ENCODE peak calls at places on chromosomes 11 and 22, in five cellular contexts. A is stimulated activated CD4-positive, alpha-beta T cell treated with anti-CD3 and anti-CD28 coated beads, Interleukin-12 subunit alpha, Interleukin-12 subunit beta, amount 100 ng/mL, for 24 hours; B is naive thymus-derived CD8-positive, alpha-beta T cell; P is Calu3; U is IMR-90. H is an unnamed sample.

GRCh38 chr11:70608568-70609314 is 210.4 kb downstream of the CTTN start:
- DNase-seq in A (no peak), B (no peak), P (no peak), U (peak; percentile 49), H (no peak)

GRCh38 chr11:105719073-105719846 is 109.4 kb downstream of the GRIA4 start:
- DNase-seq in P (peak; percentile 3), A (no peak), U (peak; percentile 92), B (no peak), H (peak; percentile 88)

GRCh38 chr22:26479792-26480610 is 3.6 kb downstream of the HPS4 start:
- DNase-seq in A (no peak), P (no peak), U (no peak), B (no peak), H (no peak)

GRCh38 chr11:86548278-86548917 is 124.0 kb downstream of the ME3 start:
- DNase-seq in A (no peak), P (no peak), U (peak; percentile 80), B (no peak), H (no peak)

GRCh38 chr11:95228081-95228859 is 2.7 kb downstream of the SESN3 start:
- DNase-seq in P (no peak), U (no peak), B (no peak), A (no peak), H (no peak)

GRCh38 chr11:46270707-46271106 is 6.8 kb upstream of the CREB3L1 start:
- DNase-seq in A (no peak), P (no peak), U (no peak), B (no peak), H (no peak)

GRCh38 chr11:133942594-133942993 is 14.2 kb downstream of the IGSF9B start:
- DNase-seq in A (no peak), U (no peak), B (no peak), P (no peak), H (no peak)

GRCh38 chr11:45304992-45305335 is 18.8 kb upstream of the SYT13 start:
- DNase-seq in A (no peak), P (no peak), B (no peak), U (no peak), H (no peak)

GRCh38 chr22:47043835-47044721 is 281.6 kb downstream of the TBC1D22A start:
- DNase-seq in U (peak; percentile 54), A (no peak), B (no peak), P (no peak), H (peak; percentile 28)

GRCh38 chr11:41334007-41334933 is 125.2 kb downstream of the LRRC4C start:
- DNase-seq in B (no peak), P (no peak), U (no peak), A (no peak), H (no peak)

GRCh38 chr11:2215561-2216399 is 44.2 kb upstream of the TH start:
- DNase-seq in U (no peak), A (no peak), P (no peak), B (no peak), H (no peak)